ENCODE peak calls at places on chromosomes 12 and 14, in ten cellular contexts. S is AG04450; M is pons; D is AG08396; I is cardiac muscle cell; P is AG10803; E is stimulated activated CD4-positive, alpha-beta T cell treated with anti-CD3 and anti-CD28 coated beads, TNF-alpha, amount 100 ng/mL, for 24 hours; F is stimulated activated CD8-positive, alpha-beta memory T cell treated with anti-CD3 and anti-CD28 coated beads, Interleukin-4, amount 100 ng/mL, for 48 hours; J is stimulated activated naive B cell treated with anti-CD40 and anti-IgM and Interleukin-4, amounts not matched to agents 10 μg/mL and 1 μg/mL and 100 μg/mL, for 72 hours; Q is ovary. C is an unnamed sample.

GRCh38 chr14:77076118-77076631 is 21.9 kb upstream of the CIPC start:
- DNase-seq in J (no peak), I (no peak), P (no peak), M (no peak), F (no peak), D (no peak), Q (no peak), S (no peak), E (no peak), C (no peak)

GRCh38 chr12:121114806-121115205 is 17.9 kb upstream of the P2RX7 start:
- DNase-seq in S (no peak), P (no peak), M (no peak), E (no peak), J (no peak), F (no peak), I (no peak), D (no peak), Q (no peak), C (no peak)

GRCh38 chr12:22856120-22856699 is 231.2 kb downstream of the ETNK1 start:
- DNase-seq in P (peak; percentile 52), M (peak; percentile 59), F (no peak), E (no peak), J (no peak), S (peak; percentile 1), Q (no peak), I (peak; percentile 47), D (peak; percentile 41), C (peak; percentile 31)

GRCh38 chr12:53308276-53308675 is 8.8 kb downstream of the MYG1 start:
- DNase-seq in F (no peak), I (no peak), D (no peak), J (no peak), M (no peak), P (no peak), E (no peak), S (no peak), Q (no peak), C (no peak)

GRCh38 chr14:93892923-93893549 is 34.1 kb upstream of the FAM181A start:
- DNase-seq in M (peak; percentile 49), I (peak; percentile 84), E (peak; percentile 34), Q (peak; percentile 76), J (peak; percentile 37), F (peak; percentile 92), D (peak; percentile 71), P (peak; percentile 51), S (peak; percentile 20), C (peak; percentile 74)

GRCh38 chr12:91424506-91424905 is 241.9 kb upstream of the DCN start:
- DNase-seq in J (no peak), E (no peak), D (no peak), M (no peak), Q (no peak), F (no peak), I (no peak), S (no peak), P (no peak), C (no peak)

GRCh38 chr12:27279836-27280235 is 35.8 kb downstream of the STK38L start:
- DNase-seq in P (no peak), E (no peak), D (no peak), M (peak; percentile 17), I (no peak), Q (no peak), S (no peak), J (no peak), F (no peak), C (no peak)

GRCh38 chr12:59927041-59927440 is 331.2 kb downstream of the SLC16A7 start:
- DNase-seq in F (no peak), J (no peak), M (no peak), D (no peak), S (no peak), P (peak; percentile 27), Q (no peak), I (no peak), E (no peak), C (no peak)

GRCh38 chr12:111046896-111047295 is 126.5 kb upstream of the MYL2 start:
- DNase-seq in M (no peak), J (no peak), I (no peak), F (no peak), E (no peak), D (no peak), Q (no peak), P (no peak), S (no peak), C (no peak)

GRCh38 chr12:54562720-54563356 is 13.4 kb downstream of the PDE1B start:
- DNase-seq in F (no peak), I (peak; percentile 86), P (no peak), S (no peak), J (no peak), Q (no peak), E (no peak), D (no peak), M (no peak), C (no peak)

GRCh38 chr14:89502966-89503365 is 85.9 kb upstream of the FOXN3 start:
- DNase-seq in P (no peak), S (no peak), Q (no peak), F (no peak), E (no peak), J (no peak), D (no peak), M (no peak), I (no peak), C (no peak)

GRCh38 chr14:57209561-57209960 is 59.1 kb downstream of the EXOC5 start:
- DNase-seq in Q (no peak), S (peak; percentile 29), F (no peak), J (no peak), E (no peak), P (peak; percentile 63), I (no peak), D (no peak), M (no peak), C (peak; percentile 35)

GRCh38 chr12:132610051-132610759 is at the start of gene LRCOL1:
- DNase-seq in I (no peak), S (peak; percentile 71), P (peak; percentile 81), D (peak; percentile 88), Q (no peak), F (no peak), E (no peak), M (no peak), J (no peak), C (peak; percentile 81)

GRCh38 chr14:55303646-55304277 is 32.5 kb downstream of the FBXO34 start:
- DNase-seq in P (peak; percentile 27), M (no peak), E (no peak), D (no peak), J (no peak), Q (no peak), F (no peak), S (no peak), I (no peak), C (no peak)

GRCh38 chr14:67710209-67710608 is 8.5 kb downstream of the RDH12 start:
- DNase-seq in M (no peak), F (no peak), Q (no peak), S (no peak), E (no peak), J (no peak), I (no peak), D (no peak), P (no peak), C (no peak)

GRCh38 chr14:23020143-23021128 is 10.5 kb upstream of the C14orf93 start:
- DNase-seq in M (no peak), F (no peak), E (no peak), D (no peak), S (no peak), J (no peak), Q (no peak), P (no peak), I (no peak), C (no peak)

C was measured in AG08395.